ENCODE peak calls at places on chromosomes 11 and 22, in eight cellular contexts. One of them, this sample, is unnamed.
A peak's percentile ranks its signal among the peaks of the same experiment; 100 is the strongest.

GRCh38 chr22:36056980-36057379 is 28.4 kb upstream of the RBFOX2 start:
- DNase-seq in astrocyte of the spinal cord: no peak
- DNase-seq in B cell: no peak
- DNase-seq in RWPE1: no peak
- DNase-seq in AG09309: no peak
- DNase-seq in fibroblast of villous mesenchyme: peak; percentile 19
- DNase-seq in tibial artery: no peak
- DNase-seq in choroid plexus epithelial cell: no peak
- DNase-seq in this sample: no peak

GRCh38 chr11:202490-202889 is 4.7 kb downstream of the BET1L start:
- DNase-seq in astrocyte of the spinal cord: no peak
- DNase-seq in B cell: no peak
- DNase-seq in RWPE1: no peak
- DNase-seq in AG09309: no peak
- DNase-seq in fibroblast of villous mesenchyme: no peak
- DNase-seq in tibial artery: no peak
- DNase-seq in choroid plexus epithelial cell: no peak
- DNase-seq in this sample: no peak

GRCh38 chr22:43862074-43862881 is at the start of gene SULT4A1:
- DNase-seq in astrocyte of the spinal cord: no peak
- DNase-seq in B cell: no peak
- DNase-seq in RWPE1: peak; percentile 57
- DNase-seq in AG09309: no peak
- DNase-seq in fibroblast of villous mesenchyme: no peak
- DNase-seq in tibial artery: no peak
- DNase-seq in choroid plexus epithelial cell: peak; percentile 37
- DNase-seq in this sample: no peak

GRCh38 chr11:47152953-47153950 is 23.4 kb downstream of the ARFGAP2 start:
- DNase-seq in astrocyte of the spinal cord: peak; percentile 82
- DNase-seq in B cell: peak; percentile 65
- DNase-seq in RWPE1: peak; percentile 82
- DNase-seq in AG09309: no peak
- DNase-seq in fibroblast of villous mesenchyme: peak; percentile 85
- DNase-seq in tibial artery: peak; percentile 85
- DNase-seq in choroid plexus epithelial cell: peak; percentile 90
- DNase-seq in this sample: peak; percentile 84

GRCh38 chr11:84747871-84748270 is 879.3 kb downstream of the DLG2 start:
- DNase-seq in astrocyte of the spinal cord: no peak
- DNase-seq in B cell: no peak
- DNase-seq in RWPE1: no peak
- DNase-seq in AG09309: no peak
- DNase-seq in fibroblast of villous mesenchyme: no peak
- DNase-seq in tibial artery: no peak
- DNase-seq in choroid plexus epithelial cell: no peak
- DNase-seq in this sample: no peak

GRCh38 chr11:104136861-104137260 is 27.1 kb downstream of the PDGFD start:
- DNase-seq in astrocyte of the spinal cord: no peak
- DNase-seq in B cell: no peak
- DNase-seq in RWPE1: no peak
- DNase-seq in AG09309: no peak
- DNase-seq in fibroblast of villous mesenchyme: no peak
- DNase-seq in tibial artery: no peak
- DNase-seq in choroid plexus epithelial cell: no peak
- DNase-seq in this sample: no peak

GRCh38 chr11:64768300-64768694 is 8.5 kb upstream of the PYGM start:
- DNase-seq in astrocyte of the spinal cord: no peak
- DNase-seq in B cell: no peak
- DNase-seq in RWPE1: no peak
- DNase-seq in AG09309: no peak
- DNase-seq in fibroblast of villous mesenchyme: no peak
- DNase-seq in tibial artery: no peak
- DNase-seq in choroid plexus epithelial cell: no peak
- DNase-seq in this sample: no peak

GRCh38 chr11:47916361-47916841 is 64.0 kb upstream of the PTPRJ start:
- DNase-seq in astrocyte of the spinal cord: no peak
- DNase-seq in B cell: no peak
- DNase-seq in RWPE1: no peak
- DNase-seq in AG09309: no peak
- DNase-seq in fibroblast of villous mesenchyme: peak; percentile 83
- DNase-seq in tibial artery: peak; percentile 70
- DNase-seq in choroid plexus epithelial cell: peak; percentile 26
- DNase-seq in this sample: no peak

GRCh38 chr11:128549256-128549944 is 38.0 kb downstream of the ETS1 start:
- DNase-seq in astrocyte of the spinal cord: peak; percentile 22
- DNase-seq in B cell: peak; percentile 13
- DNase-seq in RWPE1: no peak
- DNase-seq in AG09309: no peak
- DNase-seq in fibroblast of villous mesenchyme: peak; percentile 60
- DNase-seq in tibial artery: no peak
- DNase-seq in choroid plexus epithelial cell: peak; percentile 73
- DNase-seq in this sample: no peak

GRCh38 chr11:34770111-34770510 is 146.1 kb downstream of the APIP start:
- DNase-seq in astrocyte of the spinal cord: no peak
- DNase-seq in B cell: no peak
- DNase-seq in RWPE1: no peak
- DNase-seq in AG09309: no peak
- DNase-seq in fibroblast of villous mesenchyme: no peak
- DNase-seq in tibial artery: no peak
- DNase-seq in choroid plexus epithelial cell: no peak
- DNase-seq in this sample: no peak

GRCh38 chr11:9758676-9759518 is 95.0 kb downstream of the SWAP70 start:
- DNase-seq in astrocyte of the spinal cord: peak; percentile 85
- DNase-seq in B cell: peak; percentile 68
- DNase-seq in RWPE1: peak; percentile 64
- DNase-seq in AG09309: no peak
- DNase-seq in fibroblast of villous mesenchyme: peak; percentile 87
- DNase-seq in tibial artery: peak; percentile 93
- DNase-seq in choroid plexus epithelial cell: peak; percentile 91
- DNase-seq in this sample: peak; percentile 71

GRCh38 chr11:9711454-9712307 is 47.8 kb downstream of the SWAP70 start:
- DNase-seq in astrocyte of the spinal cord: no peak
- DNase-seq in B cell: no peak
- DNase-seq in RWPE1: no peak
- DNase-seq in AG09309: no peak
- DNase-seq in fibroblast of villous mesenchyme: no peak
- DNase-seq in tibial artery: no peak
- DNase-seq in choroid plexus epithelial cell: no peak
- DNase-seq in this sample: no peak

GRCh38 chr11:79939111-79939510 is 498.3 kb upstream of the TENM4 start:
- DNase-seq in astrocyte of the spinal cord: no peak
- DNase-seq in B cell: no peak
- DNase-seq in RWPE1: no peak
- DNase-seq in AG09309: no peak
- DNase-seq in fibroblast of villous mesenchyme: no peak
- DNase-seq in tibial artery: no peak
- DNase-seq in choroid plexus epithelial cell: no peak
- DNase-seq in this sample: no peak

GRCh38 chr11:92828576-92828975 is 140.9 kb upstream of the MTNR1B start:
- DNase-seq in astrocyte of the spinal cord: no peak
- DNase-seq in B cell: no peak
- DNase-seq in RWPE1: no peak
- DNase-seq in AG09309: no peak
- DNase-seq in fibroblast of villous mesenchyme: no peak
- DNase-seq in tibial artery: no peak
- DNase-seq in choroid plexus epithelial cell: no peak
- DNase-seq in this sample: no peak

GRCh38 chr22:35363571-35364086 is 17.3 kb upstream of the HMOX1 start:
- DNase-seq in astrocyte of the spinal cord: no peak
- DNase-seq in B cell: no peak
- DNase-seq in RWPE1: no peak
- DNase-seq in AG09309: no peak
- DNase-seq in fibroblast of villous mesenchyme: no peak
- DNase-seq in tibial artery: no peak
- DNase-seq in choroid plexus epithelial cell: no peak
- DNase-seq in this sample: no peak

GRCh38 chr22:19213496-19214473 is 35.2 kb upstream of the SLC25A1 start:
- DNase-seq in astrocyte of the spinal cord: peak; percentile 12
- DNase-seq in B cell: no peak
- DNase-seq in RWPE1: no peak
- DNase-seq in AG09309: no peak
- DNase-seq in fibroblast of villous mesenchyme: no peak
- DNase-seq in tibial artery: no peak
- DNase-seq in choroid plexus epithelial cell: peak; percentile 49
- DNase-seq in this sample: no peak

GRCh38 chr22:27424319-27424718 is 377.2 kb downstream of the MN1 start:
- DNase-seq in astrocyte of the spinal cord: no peak
- DNase-seq in B cell: no peak
- DNase-seq in RWPE1: no peak
- DNase-seq in AG09309: no peak
- DNase-seq in fibroblast of villous mesenchyme: peak; percentile 43
- DNase-seq in tibial artery: no peak
- DNase-seq in choroid plexus epithelial cell: peak; percentile 24
- DNase-seq in this sample: no peak

GRCh38 chr22:17213976-17214375 is 5.3 kb downstream of the ADA2 start:
- DNase-seq in astrocyte of the spinal cord: peak; percentile 16
- DNase-seq in B cell: peak; percentile 36
- DNase-seq in RWPE1: no peak
- DNase-seq in AG09309: no peak
- DNase-seq in fibroblast of villous mesenchyme: no peak
- DNase-seq in tibial artery: no peak
- DNase-seq in choroid plexus epithelial cell: peak; percentile 75
- DNase-seq in this sample: peak; percentile 39

GRCh38 chr11:122879785-122880184 is 2.8 kb upstream of the JHY start:
- DNase-seq in astrocyte of the spinal cord: no peak
- DNase-seq in B cell: no peak
- DNase-seq in RWPE1: no peak
- DNase-seq in AG09309: no peak
- DNase-seq in fibroblast of villous mesenchyme: no peak
- DNase-seq in tibial artery: no peak
- DNase-seq in choroid plexus epithelial cell: no peak
- DNase-seq in this sample: no peak
- TF ChIP-seq CTCF in astrocyte of the spinal cord: no peak
- TF ChIP-seq CTCF in B cell: no peak
- TF ChIP-seq CTCF in RWPE1: no peak
- TF ChIP-seq CTCF in AG09309: no peak
- TF ChIP-seq CTCF in fibroblast of villous mesenchyme: no peak
- TF ChIP-seq CTCF in tibial artery: no peak
- TF ChIP-seq CTCF in choroid plexus epithelial cell: peak; percentile 3
- TF ChIP-seq CTCF in this sample: no peak

GRCh38 chr11:126570489-126570888 is 215.0 kb downstream of the ST3GAL4 start:
- DNase-seq in astrocyte of the spinal cord: no peak
- DNase-seq in B cell: no peak
- DNase-seq in RWPE1: no peak
- DNase-seq in AG09309: no peak
- DNase-seq in fibroblast of villous mesenchyme: no peak
- DNase-seq in tibial artery: no peak
- DNase-seq in choroid plexus epithelial cell: no peak
- DNase-seq in this sample: no peak
- TF ChIP-seq CTCF in astrocyte of the spinal cord: no peak
- TF ChIP-seq CTCF in B cell: no peak
- TF ChIP-seq CTCF in RWPE1: no peak
- TF ChIP-seq CTCF in AG09309: no peak
- TF ChIP-seq CTCF in fibroblast of villous mesenchyme: no peak
- TF ChIP-seq CTCF in tibial artery: no peak
- TF ChIP-seq CTCF in choroid plexus epithelial cell: no peak
- TF ChIP-seq CTCF in this sample: no peak

DNA sequence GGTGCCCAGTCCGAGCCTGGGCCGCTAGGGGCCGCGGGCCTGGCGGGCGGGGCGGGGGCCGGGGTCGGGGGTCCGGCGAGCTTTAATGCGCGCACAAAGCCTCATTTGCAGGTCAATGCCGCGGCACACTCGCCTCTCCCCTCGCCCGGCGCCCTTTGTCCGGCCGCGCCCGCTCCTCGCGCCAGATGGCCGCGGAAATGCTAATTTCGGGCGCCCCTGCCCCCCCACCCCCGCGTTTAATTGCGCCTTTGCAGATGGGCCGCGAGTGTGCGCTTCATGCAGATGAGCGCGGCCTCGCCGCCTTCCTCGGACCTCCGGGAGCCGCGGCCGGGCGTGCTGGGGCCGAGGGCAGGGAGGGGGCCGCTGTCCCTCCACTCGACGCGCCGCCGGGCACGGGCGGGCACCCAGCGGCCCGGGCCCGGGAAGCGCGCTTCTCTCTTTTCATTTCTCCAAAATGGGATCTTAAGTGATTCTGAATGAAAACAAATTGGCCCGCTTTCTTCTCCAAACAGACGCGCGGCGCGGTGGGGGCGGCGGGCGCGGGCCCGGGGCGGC is 23.1 kb downstream of the CDKN1C start:
- DNase-seq in astrocyte of the spinal cord: no peak
- DNase-seq in B cell: no peak
- DNase-seq in RWPE1: no peak
- DNase-seq in AG09309: no peak
- DNase-seq in fibroblast of villous mesenchyme: no peak
- DNase-seq in tibial artery: no peak
- DNase-seq in choroid plexus epithelial cell: no peak
- DNase-seq in this sample: no peak
- TF ChIP-seq CTCF in astrocyte of the spinal cord: no peak
- TF ChIP-seq CTCF in B cell: no peak
- TF ChIP-seq CTCF in RWPE1: no peak
- TF ChIP-seq CTCF in AG09309: no peak
- TF ChIP-seq CTCF in fibroblast of villous mesenchyme: no peak
- TF ChIP-seq CTCF in tibial artery: no peak
- TF ChIP-seq CTCF in choroid plexus epithelial cell: no peak
- TF ChIP-seq CTCF in this sample: no peak

GRCh38 chr11:57124912-57125311 is 56.8 kb upstream of the LRRC55 start:
- DNase-seq in astrocyte of the spinal cord: no peak
- DNase-seq in B cell: no peak
- DNase-seq in RWPE1: no peak
- DNase-seq in AG09309: no peak
- DNase-seq in fibroblast of villous mesenchyme: no peak
- DNase-seq in tibial artery: no peak
- DNase-seq in choroid plexus epithelial cell: no peak
- DNase-seq in this sample: no peak
- TF ChIP-seq CTCF in astrocyte of the spinal cord: no peak
- TF ChIP-seq CTCF in B cell: no peak
- TF ChIP-seq CTCF in RWPE1: no peak
- TF ChIP-seq CTCF in AG09309: no peak
- TF ChIP-seq CTCF in fibroblast of villous mesenchyme: no peak
- TF ChIP-seq CTCF in tibial artery: no peak
- TF ChIP-seq CTCF in choroid plexus epithelial cell: no peak
- TF ChIP-seq CTCF in this sample: no peak

This sample was measured in GM13977.